ENCODE peak calls at places on chromosomes 4 and X, in six cellular contexts. One of them, this sample, is unnamed.

GRCh38 chr4:153465583-153465921 is 608 bp upstream of the TMEM131L start:
- DNase-seq in tibial artery: peak
- DNase-seq in effector memory CD4-positive, alpha-beta T cell: no peak
- DNase-seq in body of pancreas: peak
- DNase-seq in cardiac fibroblast: peak
- DNase-seq in lower lobe of right lung: peak
- DNase-seq in this sample: peak

GRCh38 chrX:129984196-129984962 is 1.9 kb downstream of the BCORL1 start:
- DNase-seq in tibial artery: peak
- DNase-seq in effector memory CD4-positive, alpha-beta T cell: peak
- DNase-seq in body of pancreas: peak
- DNase-seq in cardiac fibroblast: no peak
- DNase-seq in lower lobe of right lung: peak
- DNase-seq in this sample: no peak

GRCh38 chr4:40363382-40363920 is 28.3 kb downstream of the CHRNA9 start:
- DNase-seq in tibial artery: no peak
- DNase-seq in effector memory CD4-positive, alpha-beta T cell: no peak
- DNase-seq in body of pancreas: peak
- DNase-seq in cardiac fibroblast: no peak
- DNase-seq in lower lobe of right lung: no peak
- DNase-seq in this sample: no peak

GRCh38 chr4:76665139-76665538 is 230.1 kb downstream of the SHROOM3 start:
- DNase-seq in tibial artery: no peak
- DNase-seq in effector memory CD4-positive, alpha-beta T cell: no peak
- DNase-seq in body of pancreas: peak
- DNase-seq in cardiac fibroblast: peak
- DNase-seq in lower lobe of right lung: peak
- DNase-seq in this sample: no peak

GRCh38 chrX:83022020-83022419 is 486.1 kb upstream of the POU3F4 start:
- DNase-seq in tibial artery: no peak
- DNase-seq in effector memory CD4-positive, alpha-beta T cell: no peak
- DNase-seq in body of pancreas: no peak
- DNase-seq in cardiac fibroblast: peak
- DNase-seq in lower lobe of right lung: no peak
- DNase-seq in this sample: no peak

GRCh38 chr4:42366959-42367358 is 30.3 kb upstream of the SHISA3 start:
- DNase-seq in tibial artery: no peak
- DNase-seq in effector memory CD4-positive, alpha-beta T cell: no peak
- DNase-seq in body of pancreas: no peak
- DNase-seq in cardiac fibroblast: no peak
- DNase-seq in lower lobe of right lung: no peak
- DNase-seq in this sample: no peak

GRCh38 chr4:38386654-38387188 is 277.3 kb upstream of the KLF3 start:
- DNase-seq in tibial artery: no peak
- DNase-seq in effector memory CD4-positive, alpha-beta T cell: no peak
- DNase-seq in body of pancreas: no peak
- DNase-seq in cardiac fibroblast: no peak
- DNase-seq in lower lobe of right lung: no peak
- DNase-seq in this sample: no peak

GRCh38 chr4:159055851-159056250 is 47.0 kb upstream of the RAPGEF2 start:
- DNase-seq in tibial artery: no peak
- DNase-seq in effector memory CD4-positive, alpha-beta T cell: no peak
- DNase-seq in body of pancreas: no peak
- DNase-seq in cardiac fibroblast: no peak
- DNase-seq in lower lobe of right lung: no peak
- DNase-seq in this sample: no peak

GRCh38 chr4:122899682-122900081 is 22.7 kb downstream of the NUDT6 start:
- DNase-seq in tibial artery: no peak
- DNase-seq in effector memory CD4-positive, alpha-beta T cell: no peak
- DNase-seq in body of pancreas: no peak
- DNase-seq in cardiac fibroblast: no peak
- DNase-seq in lower lobe of right lung: no peak
- DNase-seq in this sample: no peak

GRCh38 chr4:110510955-110511544 is 35.1 kb downstream of the ENPEP start:
- DNase-seq in tibial artery: no peak
- DNase-seq in effector memory CD4-positive, alpha-beta T cell: no peak
- DNase-seq in body of pancreas: no peak
- DNase-seq in cardiac fibroblast: peak
- DNase-seq in lower lobe of right lung: no peak
- DNase-seq in this sample: no peak

GRCh38 chr4:118745357-118745756 is 60.2 kb downstream of the METTL14 start:
- DNase-seq in tibial artery: no peak
- DNase-seq in effector memory CD4-positive, alpha-beta T cell: no peak
- DNase-seq in body of pancreas: no peak
- DNase-seq in cardiac fibroblast: no peak
- DNase-seq in lower lobe of right lung: no peak
- DNase-seq in this sample: no peak

GRCh38 chr4:53520114-53520513 is 71.2 kb downstream of the LNX1 start:
- DNase-seq in tibial artery: no peak
- DNase-seq in effector memory CD4-positive, alpha-beta T cell: no peak
- DNase-seq in body of pancreas: no peak
- DNase-seq in cardiac fibroblast: no peak
- DNase-seq in lower lobe of right lung: no peak
- DNase-seq in this sample: no peak

GRCh38 chr4:102466298-102466697 is 34.9 kb upstream of the NFKB1 start:
- DNase-seq in tibial artery: no peak
- DNase-seq in effector memory CD4-positive, alpha-beta T cell: no peak
- DNase-seq in body of pancreas: no peak
- DNase-seq in cardiac fibroblast: peak
- DNase-seq in lower lobe of right lung: no peak
- DNase-seq in this sample: no peak

GRCh38 chr4:87985097-87985886 is 9.8 kb downstream of the SPP1 start:
- DNase-seq in tibial artery: peak
- DNase-seq in effector memory CD4-positive, alpha-beta T cell: no peak
- DNase-seq in body of pancreas: peak
- DNase-seq in cardiac fibroblast: peak
- DNase-seq in lower lobe of right lung: peak
- DNase-seq in this sample: no peak

GRCh38 chrX:24506082-24506481 is 41.0 kb downstream of the PDK3 start:
- DNase-seq in tibial artery: no peak
- DNase-seq in effector memory CD4-positive, alpha-beta T cell: no peak
- DNase-seq in body of pancreas: no peak
- DNase-seq in cardiac fibroblast: peak
- DNase-seq in lower lobe of right lung: no peak
- DNase-seq in this sample: no peak

GRCh38 chr4:138450546-138450945 is 208.4 kb upstream of the SLC7A11 start:
- DNase-seq in tibial artery: no peak
- DNase-seq in effector memory CD4-positive, alpha-beta T cell: no peak
- DNase-seq in body of pancreas: no peak
- DNase-seq in cardiac fibroblast: no peak
- DNase-seq in lower lobe of right lung: no peak
- DNase-seq in this sample: no peak

GRCh38 chr4:600850-601515 is 24.4 kb upstream of the PDE6B start:
- DNase-seq in tibial artery: peak
- DNase-seq in effector memory CD4-positive, alpha-beta T cell: no peak
- DNase-seq in body of pancreas: no peak
- DNase-seq in cardiac fibroblast: peak
- DNase-seq in lower lobe of right lung: no peak
- DNase-seq in this sample: no peak

GRCh38 chr4:154985673-154986072 is 204.6 kb downstream of the RBM46 start:
- DNase-seq in tibial artery: no peak
- DNase-seq in effector memory CD4-positive, alpha-beta T cell: no peak
- DNase-seq in body of pancreas: no peak
- DNase-seq in cardiac fibroblast: peak
- DNase-seq in lower lobe of right lung: no peak
- DNase-seq in this sample: no peak

GRCh38 chr4:122517345-122517744 is 60.8 kb upstream of the IL2 start:
- DNase-seq in tibial artery: no peak
- DNase-seq in effector memory CD4-positive, alpha-beta T cell: no peak
- DNase-seq in body of pancreas: no peak
- DNase-seq in cardiac fibroblast: no peak
- DNase-seq in lower lobe of right lung: no peak
- DNase-seq in this sample: no peak

GRCh38 chrX:71991164-71991563 is 80.5 kb downstream of the NHSL2 start:
- DNase-seq in tibial artery: no peak
- DNase-seq in effector memory CD4-positive, alpha-beta T cell: no peak
- DNase-seq in body of pancreas: no peak
- DNase-seq in cardiac fibroblast: no peak
- DNase-seq in lower lobe of right lung: no peak
- DNase-seq in this sample: no peak

GRCh38 chr4:15250021-15250441 is 177.8 kb upstream of the C1QTNF7 start:
- DNase-seq in tibial artery: no peak
- DNase-seq in effector memory CD4-positive, alpha-beta T cell: no peak
- DNase-seq in body of pancreas: no peak
- DNase-seq in cardiac fibroblast: peak
- DNase-seq in lower lobe of right lung: no peak
- DNase-seq in this sample: no peak

DNA sequence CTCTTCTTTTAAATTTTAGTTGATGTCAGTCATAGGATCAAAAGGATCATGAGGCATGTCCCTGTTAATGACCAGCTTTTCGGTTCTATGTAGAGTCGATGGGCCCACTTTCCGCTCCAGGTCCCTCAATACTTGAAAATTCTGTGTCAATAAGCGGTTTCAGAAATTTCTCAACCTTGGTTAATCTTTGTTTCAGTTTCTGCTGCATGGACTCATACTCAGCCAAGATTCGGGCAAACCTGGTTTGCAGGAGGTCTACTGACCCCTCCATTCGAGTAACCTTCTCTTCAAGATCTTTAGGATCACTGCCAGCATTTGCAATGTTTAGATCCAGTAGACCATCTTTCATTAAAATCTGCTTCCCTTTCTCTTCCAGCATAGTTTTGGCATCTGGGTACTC is 22.0 kb upstream of the NFXL1 start:
- DNase-seq in tibial artery: no peak
- DNase-seq in effector memory CD4-positive, alpha-beta T cell: no peak
- DNase-seq in body of pancreas: no peak
- DNase-seq in cardiac fibroblast: no peak
- DNase-seq in lower lobe of right lung: no peak
- DNase-seq in this sample: no peak
- H3K4me3 ChIP-seq in tibial artery: no peak
- H3K4me3 ChIP-seq in effector memory CD4-positive, alpha-beta T cell: no peak
- H3K4me3 ChIP-seq in body of pancreas: no peak
- H3K4me3 ChIP-seq in cardiac fibroblast: no peak
- H3K4me3 ChIP-seq in lower lobe of right lung: no peak
- H3K4me3 ChIP-seq in this sample: no peak

DNA sequence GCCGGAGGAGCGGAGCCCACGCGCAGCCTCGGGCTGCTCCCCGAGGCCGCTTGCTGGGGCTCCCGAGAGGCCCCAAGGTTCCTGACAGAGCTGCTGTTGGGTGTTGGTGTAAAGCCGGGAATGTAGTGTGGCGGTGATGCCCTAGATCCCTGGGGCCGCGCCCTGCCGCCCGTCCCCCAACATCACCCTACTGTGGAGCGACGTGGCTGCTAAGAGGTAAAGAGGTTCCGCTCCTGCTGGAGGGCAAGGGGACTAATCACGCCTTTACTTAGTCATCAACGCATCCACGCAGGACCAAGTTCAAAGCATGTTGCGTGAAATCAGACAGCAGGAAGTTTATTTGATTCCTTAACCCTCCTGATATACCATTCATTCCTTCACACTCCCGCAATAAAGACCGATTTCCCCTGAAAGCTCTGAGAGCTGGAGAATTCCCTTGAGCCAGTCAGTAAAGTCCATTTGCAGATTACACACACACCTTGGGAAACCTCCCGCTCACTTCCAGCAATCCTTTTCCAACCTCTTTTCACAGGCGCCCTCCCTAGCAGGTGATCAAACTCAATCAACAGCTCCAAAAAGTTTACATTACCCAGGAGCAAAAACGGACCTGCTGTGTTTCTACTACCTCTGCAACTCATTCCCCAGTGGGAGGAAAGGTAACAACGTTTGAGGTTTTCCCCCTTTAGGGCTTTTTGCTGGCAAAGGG is 578 bp upstream of the GABRA2 start:
- DNase-seq in tibial artery: no peak
- DNase-seq in effector memory CD4-positive, alpha-beta T cell: no peak
- DNase-seq in body of pancreas: no peak
- DNase-seq in cardiac fibroblast: no peak
- DNase-seq in lower lobe of right lung: no peak
- DNase-seq in this sample: no peak
- H3K4me3 ChIP-seq in tibial artery: peak
- H3K4me3 ChIP-seq in effector memory CD4-positive, alpha-beta T cell: no peak
- H3K4me3 ChIP-seq in body of pancreas: no peak
- H3K4me3 ChIP-seq in cardiac fibroblast: peak
- H3K4me3 ChIP-seq in lower lobe of right lung: peak
- H3K4me3 ChIP-seq in this sample: peak

GRCh38 chr4:26034849-26035248 is 120.8 kb downstream of the SMIM20 start:
- DNase-seq in tibial artery: no peak
- DNase-seq in effector memory CD4-positive, alpha-beta T cell: no peak
- DNase-seq in body of pancreas: no peak
- DNase-seq in cardiac fibroblast: no peak
- DNase-seq in lower lobe of right lung: no peak
- DNase-seq in this sample: no peak

GRCh38 chr4:26044524-26044923 is 130.5 kb downstream of the SMIM20 start:
- DNase-seq in tibial artery: no peak
- DNase-seq in effector memory CD4-positive, alpha-beta T cell: no peak
- DNase-seq in body of pancreas: no peak
- DNase-seq in cardiac fibroblast: no peak
- DNase-seq in lower lobe of right lung: no peak
- DNase-seq in this sample: no peak

DNA sequence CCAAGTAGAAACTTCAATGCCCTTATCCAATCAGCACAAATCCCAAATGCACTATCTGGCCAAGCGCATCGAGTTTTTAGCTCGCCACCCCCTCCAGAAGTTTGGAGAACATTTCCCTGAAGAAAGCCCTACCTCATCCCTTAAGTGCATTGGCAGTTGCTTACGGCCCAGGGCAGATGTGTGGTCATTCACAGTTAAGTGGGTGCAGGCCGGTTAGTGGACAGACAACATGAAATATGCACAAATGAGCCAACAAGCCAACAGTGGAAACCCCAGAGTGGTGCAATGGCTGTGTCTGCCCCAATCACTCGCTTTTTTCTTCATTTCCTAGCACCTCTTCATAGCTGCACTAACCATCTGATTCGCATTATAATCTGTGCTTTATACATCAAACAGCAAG is 125.9 kb downstream of the SMIM20 start:
- DNase-seq in tibial artery: peak
- DNase-seq in effector memory CD4-positive, alpha-beta T cell: no peak
- DNase-seq in body of pancreas: no peak
- DNase-seq in cardiac fibroblast: peak
- DNase-seq in lower lobe of right lung: no peak
- DNase-seq in this sample: no peak
- H3K4me3 ChIP-seq in tibial artery: no peak
- H3K4me3 ChIP-seq in effector memory CD4-positive, alpha-beta T cell: no peak
- H3K4me3 ChIP-seq in body of pancreas: no peak
- H3K4me3 ChIP-seq in cardiac fibroblast: no peak
- H3K4me3 ChIP-seq in lower lobe of right lung: no peak
- H3K4me3 ChIP-seq in this sample: no peak

GRCh38 chr4:169341490-169341889 is 70.7 kb upstream of the SH3RF1 start:
- DNase-seq in tibial artery: no peak
- DNase-seq in effector memory CD4-positive, alpha-beta T cell: no peak
- DNase-seq in body of pancreas: peak
- DNase-seq in cardiac fibroblast: peak
- DNase-seq in lower lobe of right lung: no peak
- DNase-seq in this sample: no peak

GRCh38 chr4:169337510-169337909 is 66.8 kb upstream of the SH3RF1 start:
- DNase-seq in tibial artery: no peak
- DNase-seq in effector memory CD4-positive, alpha-beta T cell: no peak
- DNase-seq in body of pancreas: no peak
- DNase-seq in cardiac fibroblast: peak
- DNase-seq in lower lobe of right lung: no peak
- DNase-seq in this sample: no peak

GRCh38 chr4:169335331-169335730 is 64.6 kb upstream of the SH3RF1 start:
- DNase-seq in tibial artery: no peak
- DNase-seq in effector memory CD4-positive, alpha-beta T cell: no peak
- DNase-seq in body of pancreas: no peak
- DNase-seq in cardiac fibroblast: peak
- DNase-seq in lower lobe of right lung: no peak
- DNase-seq in this sample: no peak

GRCh38 chr4:169340834-169341233 is 70.1 kb upstream of the SH3RF1 start:
- DNase-seq in tibial artery: no peak
- DNase-seq in effector memory CD4-positive, alpha-beta T cell: no peak
- DNase-seq in body of pancreas: no peak
- DNase-seq in cardiac fibroblast: no peak
- DNase-seq in lower lobe of right lung: no peak
- DNase-seq in this sample: no peak

GRCh38 chr4:169338246-169338645 is 67.5 kb upstream of the SH3RF1 start:
- DNase-seq in tibial artery: no peak
- DNase-seq in effector memory CD4-positive, alpha-beta T cell: no peak
- DNase-seq in body of pancreas: no peak
- DNase-seq in cardiac fibroblast: peak
- DNase-seq in lower lobe of right lung: no peak
- DNase-seq in this sample: no peak
- H3K4me3 ChIP-seq in tibial artery: no peak
- H3K4me3 ChIP-seq in effector memory CD4-positive, alpha-beta T cell: no peak
- H3K4me3 ChIP-seq in body of pancreas: no peak
- H3K4me3 ChIP-seq in cardiac fibroblast: no peak
- H3K4me3 ChIP-seq in lower lobe of right lung: no peak
- H3K4me3 ChIP-seq in this sample: no peak